ENCODE peak calls at places on chromosomes 7 and 10, in seven cellular contexts. H is upper lobe of right lung, W is iPS DF 6.9, Z is mammary epithelial cell, L is heart left ventricle, Q is dorsolateral prefrontal cortex, O is astrocyte. E is an unnamed sample.

GRCh38 chr10:67664936-67665335 is 31.1 kb downstream of the CTNNA3 start:
- DNase-seq in H (no peak), W (no peak), Z (no peak), L (no peak), Q (no peak), O (no peak), E (no peak)

GRCh38 chr7:20227291-20227795 is 10.2 kb upstream of the MACC1 start:
- DNase-seq in H (no peak), W (no peak), Z (no peak), L (no peak), Q (no peak), O (no peak), E (no peak)

GRCh38 chr7:146375155-146375554 is 258.6 kb downstream of the CNTNAP2 start:
- DNase-seq in H (no peak), W (no peak), Z (no peak), L (no peak), Q (no peak), O (no peak), E (no peak)

GRCh38 chr10:49756031-49756430 is 6.1 kb downstream of the OGDHL start:
- DNase-seq in H (no peak), W (no peak), Z (no peak), L (no peak), Q (no peak), O (no peak), E (no peak)

GRCh38 chr7:23336799-23337283 is 37.7 kb downstream of the MALSU1 start:
- DNase-seq in H (no peak), W (no peak), Z (no peak), L (no peak), Q (no peak), O (no peak), E (no peak)

GRCh38 chr10:43045631-43046287 is 31.1 kb upstream of the RET start:
- DNase-seq in H (peak), W (no peak), Z (no peak), L (no peak), Q (no peak), O (no peak), E (no peak)

GRCh38 chr10:71233491-71233892 is 21.1 kb downstream of the UNC5B start:
- DNase-seq in H (no peak), W (no peak), Z (no peak), L (no peak), Q (no peak), O (no peak), E (no peak)

GRCh38 chr10:88115968-88116367 is 252.5 kb downstream of the PTEN start:
- DNase-seq in H (no peak), W (no peak), Z (peak), L (no peak), Q (no peak), O (peak), E (no peak)

GRCh38 chr7:1678070-1678543 is 8.0 kb downstream of the ELFN1 start:
- DNase-seq in H (no peak), W (no peak), Z (no peak), L (no peak), Q (no peak), O (no peak), E (no peak)

GRCh38 chr7:30176463-30177090 is 41.8 kb downstream of the MTURN start:
- DNase-seq in H (no peak), W (no peak), Z (no peak), L (no peak), Q (no peak), O (no peak), E (no peak)

GRCh38 chr10:125035136-125035535 is 93.2 kb downstream of the ZRANB1 start:
- DNase-seq in H (no peak), W (no peak), Z (peak), L (no peak), Q (no peak), O (peak), E (peak)

GRCh38 chr7:114921636-114922150 is at the start of gene MDFIC:
- DNase-seq in H (no peak), W (no peak), Z (no peak), L (no peak), Q (no peak), O (no peak), E (no peak)

GRCh38 chr10:78165617-78166016 is 132.0 kb downstream of the RPS24 start:
- DNase-seq in H (no peak), W (peak), Z (no peak), L (no peak), Q (no peak), O (no peak), E (no peak)

GRCh38 chr10:70119197-70119596 is 13.4 kb downstream of the AIFM2 start:
- DNase-seq in H (no peak), W (no peak), Z (no peak), L (no peak), Q (no peak), O (no peak), E (no peak)

GRCh38 chr10:126392469-126392868 is 4.2 kb upstream of the ADAM12 start:
- DNase-seq in H (no peak), W (no peak), Z (no peak), L (no peak), Q (no peak), O (peak), E (no peak)

GRCh38 chr10:15789793-15790525 is 70.2 kb upstream of the ITGA8 start:
- DNase-seq in H (no peak), W (no peak), Z (peak), L (no peak), Q (no peak), O (peak), E (no peak)

GRCh38 chr10:96222908-96223307 is 48.5 kb downstream of the BLNK start:
- DNase-seq in H (no peak), W (no peak), Z (no peak), L (no peak), Q (no peak), O (no peak), E (no peak)

GRCh38 chr7:134660961-134661376 is 14.3 kb downstream of the BPGM start:
- DNase-seq in H (no peak), W (no peak), Z (peak), L (no peak), Q (no peak), O (peak), E (peak)

GRCh38 chr7:74038194-74038961 is 10.4 kb downstream of the ELN start:
- DNase-seq in H (no peak), W (no peak), Z (no peak), L (no peak), Q (no peak), O (no peak), E (no peak)

GRCh38 chr7:91050677-91051076 is 213.6 kb upstream of the FZD1 start:
- DNase-seq in H (no peak), W (no peak), Z (no peak), L (no peak), Q (no peak), O (no peak), E (no peak)

GRCh38 chr10:131679926-131680325 is 220.9 kb upstream of the PPP2R2D start:
- DNase-seq in H (peak), W (no peak), Z (no peak), L (no peak), Q (no peak), O (no peak), E (no peak)

GRCh38 chr7:33444501-33444900 is 315.1 kb downstream of the BBS9 start:
- DNase-seq in H (no peak), W (no peak), Z (no peak), L (no peak), Q (no peak), O (no peak), E (no peak)

GRCh38 chr10:3654496-3654895 is 130.5 kb downstream of the KLF6 start:
- DNase-seq in H (no peak), W (no peak), Z (no peak), L (no peak), Q (no peak), O (peak), E (no peak)
- H3K27ac ChIP-seq in H (no peak), W (no peak), Z (no peak), L (no peak), Q (no peak), O (no peak), E (no peak)

GRCh38 chr10:97891497-97892167 is 42.0 kb downstream of the GOLGA7B start:
- DNase-seq in H (peak), W (no peak), Z (no peak), L (no peak), Q (no peak), O (no peak), E (no peak)

GRCh38 chr10:97888134-97888533 is 38.5 kb downstream of the GOLGA7B start:
- DNase-seq in H (no peak), W (no peak), Z (no peak), L (no peak), Q (no peak), O (no peak), E (no peak)

GRCh38 chr10:97888641-97889262 is 39.1 kb downstream of the GOLGA7B start:
- DNase-seq in H (peak), W (no peak), Z (peak), L (no peak), Q (peak), O (peak), E (peak)

GRCh38 chr10:97887399-97887798 is 37.8 kb downstream of the GOLGA7B start:
- DNase-seq in H (no peak), W (no peak), Z (no peak), L (no peak), Q (no peak), O (no peak), E (no peak)

GRCh38 chr10:97889461-97890265 is 40.0 kb downstream of the GOLGA7B start:
- DNase-seq in H (peak), W (no peak), Z (peak), L (no peak), Q (no peak), O (peak), E (peak)
- H3K27ac ChIP-seq in H (peak), W (no peak), Z (no peak), L (no peak), Q (no peak), O (no peak), E (peak)

GRCh38 chr10:75652136-75652535 is 220.7 kb downstream of the LRMDA start:
- DNase-seq in H (no peak), W (no peak), Z (no peak), L (no peak), Q (no peak), O (peak), E (no peak)
- H3K27ac ChIP-seq in H (no peak), W (no peak), Z (no peak), L (no peak), Q (no peak), O (no peak), E (no peak)

DNA sequence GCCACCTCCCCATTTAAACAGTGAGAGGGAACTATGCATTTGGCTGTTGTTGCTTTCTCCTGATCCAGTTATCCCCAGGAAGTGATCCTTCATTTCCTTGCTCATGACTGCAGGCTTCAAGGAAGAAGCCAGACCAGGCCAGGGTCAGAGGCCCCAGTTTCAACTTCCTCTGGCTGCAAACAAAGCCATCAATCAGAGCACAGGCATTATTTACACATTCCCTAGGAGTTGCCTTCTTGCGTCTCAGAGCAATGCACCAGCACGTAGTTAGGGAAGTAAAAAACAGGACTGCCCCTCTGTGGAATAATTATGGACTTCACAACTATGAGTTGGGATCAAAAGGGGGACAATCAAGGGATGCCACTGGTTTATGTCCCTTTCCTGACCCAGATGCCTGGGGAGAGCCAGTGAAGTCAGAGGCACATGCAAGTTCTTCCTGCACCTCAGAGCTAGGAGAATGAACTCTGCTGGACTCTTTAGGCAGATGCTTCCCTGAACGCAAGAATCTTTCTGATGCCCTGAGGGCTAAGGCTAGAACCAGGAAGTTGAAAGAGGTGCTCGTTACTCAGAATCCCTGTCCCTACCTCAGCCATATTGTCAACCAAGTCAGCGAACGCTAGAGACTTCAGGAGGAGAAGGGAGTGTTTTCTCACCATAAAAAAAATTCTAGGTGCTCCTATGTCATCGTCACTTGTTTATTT is 359.1 kb downstream of the PRPF18 start:
- DNase-seq in H (no peak), W (no peak), Z (no peak), L (no peak), Q (no peak), O (peak), E (no peak)
- H3K27ac ChIP-seq in H (no peak), W (no peak), Z (no peak), L (no peak), Q (no peak), O (no peak), E (no peak)

GRCh38 chr10:95188593-95188992 is 5.4 kb upstream of the ACSM6 start:
- DNase-seq in H (no peak), W (no peak), Z (no peak), L (no peak), Q (no peak), O (no peak), E (no peak)
- H3K27ac ChIP-seq in H (no peak), W (no peak), Z (no peak), L (no peak), Q (no peak), O (no peak), E (no peak)

GRCh38 chr10:3067859-3068179 is 471 bp downstream of the PFKP start:
- DNase-seq in H (no peak), W (no peak), Z (no peak), L (no peak), Q (no peak), O (no peak), E (no peak)
- H3K27ac ChIP-seq in H (peak), W (no peak), Z (peak), L (peak), Q (peak), O (peak), E (peak)

GRCh38 chr7:108454317-108454673 is 1.9 kb downstream of the NRCAM start:
- DNase-seq in H (no peak), W (no peak), Z (no peak), L (no peak), Q (no peak), O (no peak), E (no peak)

GRCh38 chr7:108455833-108456677 is at the start of gene NRCAM:
- DNase-seq in H (peak), W (peak), Z (peak), L (peak), Q (peak), O (peak), E (no peak)

GRCh38 chr7:108456845-108457540 is 757 bp upstream of the NRCAM start:
- DNase-seq in H (no peak), W (no peak), Z (no peak), L (no peak), Q (no peak), O (no peak), E (no peak)

GRCh38 chr7:108454674-108455523 is 1.3 kb downstream of the NRCAM start:
- DNase-seq in H (peak), W (no peak), Z (peak), L (no peak), Q (peak), O (peak), E (no peak)

GRCh38 chr7:108455524-108455832 is 758 bp downstream of the NRCAM start:
- DNase-seq in H (peak), W (no peak), Z (no peak), L (no peak), Q (no peak), O (no peak), E (no peak)
- H3K27ac ChIP-seq in H (no peak), W (no peak), Z (no peak), L (no peak), Q (peak), O (no peak), E (no peak)